ENCODE peak calls at places on chromosomes 7 and 10, in nine cellular contexts. R is naive thymus-derived CD4-positive, alpha-beta T cell; W is DMS 273 treated with DMSO at 0.1 percent for 48 hours; K is NCI-H1436; Y is fibroblast of gingiva; H is germinal center; I is K562; Q is EL; N is colonic mucosa. Z is an unnamed sample.

GRCh38 chr7:149880871-149881301 is 7.1 kb downstream of the ATP6V0E2 start:
- DNase-seq in K (no peak), Q (no peak), I (no peak), H (no peak), N (peak), W (no peak), Y (no peak), R (no peak), Z (no peak)

GRCh38 chr7:1404881-1405548 is 54.3 kb downstream of the MICALL2 start:
- DNase-seq in W (no peak), Q (no peak), H (no peak), N (no peak), R (no peak), Y (no peak), K (peak), I (no peak), Z (no peak)

GRCh38 chr10:69766161-69766910 is 35.4 kb upstream of the COL13A1 start:
- DNase-seq in N (no peak), K (no peak), W (no peak), H (no peak), I (no peak), R (no peak), Q (no peak), Y (peak), Z (no peak)

GRCh38 chr10:89238956-89239713 is 12.4 kb downstream of the LIPA start:
- DNase-seq in W (no peak), I (no peak), K (no peak), R (no peak), H (no peak), Q (no peak), Y (no peak), N (no peak), Z (no peak)

GRCh38 chr7:39810204-39810642 is 139.8 kb upstream of the CDK13 start:
- DNase-seq in I (peak), Y (no peak), W (no peak), R (no peak), N (no peak), Q (no peak), K (no peak), H (no peak), Z (no peak)

GRCh38 chr10:102705531-102705930 is 8.7 kb downstream of the ARL3 start:
- DNase-seq in Q (no peak), R (no peak), H (no peak), K (no peak), Y (no peak), I (no peak), W (no peak), N (no peak), Z (no peak)

GRCh38 chr7:117019786-117020604 is 66.7 kb downstream of the ST7 start:
- DNase-seq in K (peak), W (peak), Y (peak), Q (peak), R (no peak), I (no peak), N (peak), H (no peak), Z (peak)

GRCh38 chr10:110499796-110500514 is 2.2 kb downstream of the DUSP5 start:
- DNase-seq in W (no peak), H (no peak), K (no peak), I (no peak), Q (peak), Y (peak), N (no peak), R (no peak), Z (no peak)

GRCh38 chr10:109919224-109919623 is 4.1 kb downstream of the XPNPEP1 start:
- DNase-seq in W (no peak), N (no peak), H (no peak), Q (no peak), I (no peak), R (no peak), K (no peak), Y (no peak), Z (no peak)

GRCh38 chr7:111394891-111395290 is 167.4 kb downstream of the IMMP2L start:
- DNase-seq in Y (no peak), W (no peak), H (no peak), Q (no peak), R (no peak), K (no peak), I (no peak), N (no peak), Z (no peak)

GRCh38 chr10:30579554-30579953 is 50.0 kb downstream of the LYZL2 start:
- DNase-seq in Y (no peak), Q (no peak), R (no peak), W (no peak), K (no peak), N (no peak), I (no peak), H (no peak), Z (peak)

GRCh38 chr10:112280205-112280921 is 2.8 kb upstream of the TECTB start:
- DNase-seq in H (no peak), R (no peak), N (no peak), I (no peak), W (no peak), K (no peak), Q (no peak), Y (no peak), Z (no peak)

GRCh38 chr10:17348111-17349008 is 106.0 kb downstream of the ST8SIA6 start:
- DNase-seq in W (no peak), I (peak), Y (peak), Q (peak), R (no peak), N (no peak), H (no peak), K (no peak), Z (peak)

GRCh38 chr7:38410056-38410455 is 136.6 kb upstream of the TARP start:
- DNase-seq in K (no peak), Y (no peak), N (no peak), W (no peak), H (no peak), R (no peak), I (no peak), Q (no peak), Z (no peak)

GRCh38 chr7:133081119-133081604 is 728 bp downstream of the CHCHD3 start:
- DNase-seq in R (no peak), N (peak), W (no peak), Y (no peak), Q (peak), H (no peak), K (no peak), I (peak), Z (no peak)

GRCh38 chr7:122305475-122306319 is 1.1 kb upstream of the FEZF1 start:
- DNase-seq in N (no peak), Y (no peak), H (no peak), R (no peak), I (no peak), Q (no peak), K (peak), W (no peak), Z (no peak)

GRCh38 chr10:69496352-69497234 is 45.3 kb downstream of the TSPAN15 start:
- DNase-seq in I (no peak), R (no peak), Y (no peak), H (no peak), Q (no peak), K (no peak), W (no peak), N (no peak), Z (no peak)

GRCh38 chr7:46244752-46245151 is 323.7 kb upstream of the IGFBP3 start:
- DNase-seq in W (no peak), Q (peak), H (no peak), I (no peak), K (no peak), N (no peak), Y (peak), R (no peak), Z (no peak)

GRCh38 chr10:111107023-111107422 is 30.2 kb downstream of the ADRA2A start:
- DNase-seq in W (no peak), N (no peak), Y (no peak), I (no peak), H (no peak), R (no peak), Q (no peak), K (no peak), Z (no peak)

GRCh38 chr10:89078729-89079672 is 88.4 kb downstream of the FAS start:
- DNase-seq in H (no peak), N (no peak), Q (peak), K (no peak), I (no peak), W (no peak), R (no peak), Y (peak), Z (no peak)

GRCh38 chr10:71882813-71883746 is 32.0 kb upstream of the PSAP start:
- DNase-seq in N (no peak), K (no peak), Q (no peak), I (peak), R (no peak), H (no peak), W (no peak), Y (no peak), Z (no peak)